ENCODE peak calls at places on chromosomes 16 and 17, in six cellular contexts. O is stimulated activated CD4-positive, alpha-beta T cell treated with anti-CD3 and anti-CD28 coated beads, Interleukin-1b, Interleukin-23, amount 100 ng/mL, for 1 hour; V is hippocampal formation; F is memory B cell; Y is stimulated activated CD8-positive, alpha-beta memory T cell treated with anti-CD3 and anti-CD28 coated beads, Interleukin-12 subunit alpha, Interleukin-12 subunit beta, amount 100 ng/mL, for 1 hour; K is stimulated activated naive CD4-positive, alpha-beta T cell. X is an unnamed sample.
A peak's percentile ranks its signal among the peaks of the same experiment; 100 is the strongest.

GRCh38 chr17:4956493-4957061 is 5.7 kb downstream of the ENO3 start:
- DNase-seq in F (no peak), O (no peak), Y (no peak), K (peak; percentile 17), V (no peak), X (peak; percentile 21)

GRCh38 chr16:17160285-17160854 is 310.4 kb downstream of the XYLT1 start:
- DNase-seq in F (no peak), Y (no peak), K (no peak), O (no peak), V (no peak), X (no peak)

GRCh38 chr17:64341181-64341580 is 49.5 kb downstream of the PECAM1 start:
- DNase-seq in V (no peak), Y (no peak), O (no peak), K (no peak), F (no peak), X (no peak)

GRCh38 chr17:5870231-5870953 is 199.8 kb upstream of the WSCD1 start:
- DNase-seq in V (no peak), O (no peak), Y (no peak), K (no peak), F (no peak), X (no peak)

GRCh38 chr16:57409065-57409464 is 4.5 kb downstream of the CCL17 start:
- DNase-seq in V (no peak), O (no peak), Y (no peak), K (no peak), F (no peak), X (no peak)

GRCh38 chr17:72666519-72666874 is 426.0 kb downstream of the SLC39A11 start:
- DNase-seq in K (no peak), Y (no peak), O (no peak), F (no peak), V (no peak), X (no peak)

GRCh38 chr17:17874478-17874877 is 37.7 kb upstream of the SREBF1 start:
- DNase-seq in O (no peak), K (no peak), Y (no peak), F (no peak), V (no peak), X (no peak)

GRCh38 chr17:40097931-40098845 is 2.2 kb downstream of the NR1D1 start:
- DNase-seq in Y (no peak), F (no peak), O (no peak), V (no peak), K (no peak), X (no peak)

GRCh38 chr16:57732011-57732410 is 3.6 kb upstream of the KATNB1 start:
- DNase-seq in K (no peak), F (no peak), V (no peak), Y (no peak), O (no peak), X (no peak)

GRCh38 chr17:38597375-38597774 is 8.4 kb downstream of the SRCIN1 start:
- DNase-seq in Y (no peak), V (no peak), O (no peak), K (no peak), F (no peak), X (no peak)

X was measured in effector CD8-positive, alpha-beta T cell.